ENCODE peak calls at places on chromosomes 1 and 21, in five cellular contexts. One of them, this sample, is unnamed. For H3K9me3, the result is how much of the 10 kb centered on the place peaks cover.

GRCh38 chr1:154975409-154976205 is 1.1 kb downstream of the CKS1B start:
- DNase-seq in left ventricle myocardium inferior: peak
- DNase-seq in heart left ventricle: peak
- DNase-seq in K562: peak
- DNase-seq in body of pancreas: peak
- DNase-seq in this sample: peak

GRCh38 chr1:165068716-165069115 is 287.8 kb downstream of the LMX1A start:
- DNase-seq in body of pancreas: no peak
- DNase-seq in left ventricle myocardium inferior: no peak
- DNase-seq in heart left ventricle: no peak
- DNase-seq in K562: no peak
- DNase-seq in this sample: peak

GRCh38 chr1:156849151-156849496 is 9.8 kb downstream of the INSRR start:
- DNase-seq in body of pancreas: no peak
- DNase-seq in left ventricle myocardium inferior: no peak
- DNase-seq in heart left ventricle: no peak
- DNase-seq in K562: no peak
- DNase-seq in this sample: no peak

GRCh38 chr1:167934407-167935251 is 1.9 kb upstream of the DCAF6 start:
- DNase-seq in body of pancreas: no peak
- DNase-seq in left ventricle myocardium inferior: no peak
- DNase-seq in K562: no peak
- DNase-seq in heart left ventricle: no peak
- DNase-seq in this sample: no peak

GRCh38 chr1:89633103-89633744 is at the start of gene LRRC8C:
- DNase-seq in body of pancreas: peak
- DNase-seq in heart left ventricle: peak
- DNase-seq in K562: peak
- DNase-seq in left ventricle myocardium inferior: peak
- DNase-seq in this sample: peak

GRCh38 chr1:201916649-201917249 is 28.1 kb downstream of the SHISA4 start:
- DNase-seq in left ventricle myocardium inferior: peak
- DNase-seq in body of pancreas: peak
- DNase-seq in K562: peak
- DNase-seq in heart left ventricle: no peak
- DNase-seq in this sample: peak

GRCh38 chr1:1921459-1921862 is 2.4 kb upstream of the TMEM52 start:
- DNase-seq in K562: no peak
- DNase-seq in body of pancreas: no peak
- DNase-seq in left ventricle myocardium inferior: no peak
- DNase-seq in heart left ventricle: no peak
- DNase-seq in this sample: no peak

GRCh38 chr1:156245451-156246232 is 2.2 kb downstream of the PAQR6 start:
- DNase-seq in heart left ventricle: no peak
- DNase-seq in body of pancreas: peak
- DNase-seq in K562: no peak
- DNase-seq in left ventricle myocardium inferior: no peak
- DNase-seq in this sample: peak

GRCh38 chr1:3469104-3469848 is 14.8 kb downstream of the ARHGEF16 start:
- DNase-seq in K562: no peak
- DNase-seq in body of pancreas: no peak
- DNase-seq in heart left ventricle: peak
- DNase-seq in left ventricle myocardium inferior: peak
- DNase-seq in this sample: no peak

GRCh38 chr21:14542638-14543037 is 3.5 kb downstream of the SAMSN1 start:
- DNase-seq in heart left ventricle: no peak
- DNase-seq in left ventricle myocardium inferior: no peak
- DNase-seq in body of pancreas: no peak
- DNase-seq in K562: no peak
- DNase-seq in this sample: no peak

GRCh38 chr1:198937231-198938031 is 298.6 kb downstream of the PTPRC start:
- DNase-seq in K562: no peak
- DNase-seq in body of pancreas: peak
- DNase-seq in heart left ventricle: no peak
- DNase-seq in left ventricle myocardium inferior: no peak
- DNase-seq in this sample: no peak

GRCh38 chr1:224733021-224733911 is 117.1 kb downstream of the CNIH3 start:
- DNase-seq in K562: no peak
- DNase-seq in body of pancreas: no peak
- DNase-seq in left ventricle myocardium inferior: peak
- DNase-seq in heart left ventricle: no peak
- DNase-seq in this sample: no peak

GRCh38 chr1:8302181-8302681 is 15.7 kb upstream of the SLC45A1 start:
- DNase-seq in left ventricle myocardium inferior: no peak
- DNase-seq in K562: no peak
- DNase-seq in body of pancreas: no peak
- DNase-seq in heart left ventricle: no peak
- DNase-seq in this sample: no peak

GRCh38 chr1:60573726-60574409 is 500.3 kb upstream of the C1orf87 start:
- DNase-seq in K562: no peak
- DNase-seq in body of pancreas: no peak
- DNase-seq in left ventricle myocardium inferior: no peak
- DNase-seq in heart left ventricle: no peak
- DNase-seq in this sample: no peak

GRCh38 chr1:246579818-246580217 is 13.6 kb downstream of the CNST start:
- DNase-seq in left ventricle myocardium inferior: no peak
- DNase-seq in K562: peak
- DNase-seq in body of pancreas: no peak
- DNase-seq in heart left ventricle: no peak
- DNase-seq in this sample: no peak

GRCh38 chr21:39483917-39484316 is 32.1 kb downstream of the SH3BGR start:
- DNase-seq in heart left ventricle: no peak
- DNase-seq in body of pancreas: no peak
- DNase-seq in K562: no peak
- DNase-seq in left ventricle myocardium inferior: no peak
- DNase-seq in this sample: no peak

GRCh38 chr1:160376525-160377131 is 9.8 kb downstream of the NHLH1 start:
- DNase-seq in K562: peak
- DNase-seq in body of pancreas: peak
- DNase-seq in left ventricle myocardium inferior: no peak
- DNase-seq in heart left ventricle: no peak
- DNase-seq in this sample: peak

GRCh38 chr1:212190169-212190568 is 95.0 kb upstream of the PPP2R5A start:
- DNase-seq in body of pancreas: no peak
- DNase-seq in left ventricle myocardium inferior: no peak
- DNase-seq in heart left ventricle: no peak
- DNase-seq in K562: no peak
- DNase-seq in this sample: no peak

GRCh38 chr1:17192394-17193221 is 12.3 kb upstream of the PADI1 start:
- DNase-seq in K562: no peak
- DNase-seq in body of pancreas: no peak
- DNase-seq in left ventricle myocardium inferior: no peak
- DNase-seq in heart left ventricle: no peak
- DNase-seq in this sample: no peak

GRCh38 chr1:152110365-152110859 is 4.8 kb downstream of the TCHH start:
- DNase-seq in left ventricle myocardium inferior: peak
- DNase-seq in body of pancreas: peak
- DNase-seq in K562: no peak
- DNase-seq in heart left ventricle: no peak
- DNase-seq in this sample: peak

GRCh38 chr1:89295187-89295586 is 22.5 kb upstream of the GBP5 start:
- DNase-seq in K562: no peak
- DNase-seq in body of pancreas: no peak
- DNase-seq in heart left ventricle: no peak
- DNase-seq in left ventricle myocardium inferior: no peak
- DNase-seq in this sample: no peak

GRCh38 chr1:62621907-62622306 is 24.6 kb downstream of the ANGPTL3 start:
- DNase-seq in left ventricle myocardium inferior: no peak
- DNase-seq in body of pancreas: no peak
- DNase-seq in heart left ventricle: no peak
- DNase-seq in K562: peak
- DNase-seq in this sample: no peak

GRCh38 chr1:220726634-220727033 is 21.5 kb upstream of the MTARC2 start:
- DNase-seq in left ventricle myocardium inferior: no peak
- DNase-seq in K562: peak
- DNase-seq in body of pancreas: no peak
- DNase-seq in heart left ventricle: no peak
- DNase-seq in this sample: no peak

GRCh38 chr1:84122780-84123382 is 21.2 kb upstream of the PRKACB start:
- DNase-seq in left ventricle myocardium inferior: no peak
- DNase-seq in body of pancreas: peak
- DNase-seq in K562: peak
- DNase-seq in heart left ventricle: no peak
- DNase-seq in this sample: no peak

GRCh38 chr21:32364387-32364786 is 28.4 kb downstream of the URB1 start:
- DNase-seq in body of pancreas: no peak
- DNase-seq in K562: no peak
- DNase-seq in left ventricle myocardium inferior: peak
- DNase-seq in heart left ventricle: no peak
- DNase-seq in this sample: peak

GRCh38 chr1:211697356-211697755 is 21.9 kb upstream of the NEK2 start:
- DNase-seq in heart left ventricle: no peak
- DNase-seq in left ventricle myocardium inferior: no peak
- DNase-seq in body of pancreas: no peak
- DNase-seq in K562: no peak
- DNase-seq in this sample: no peak

GRCh38 chr1:241408170-241408569 is 51.2 kb upstream of the RGS7 start:
- DNase-seq in K562: peak
- DNase-seq in body of pancreas: no peak
- DNase-seq in heart left ventricle: no peak
- DNase-seq in left ventricle myocardium inferior: no peak
- DNase-seq in this sample: no peak

GRCh38 chr1:111399792-111400610 is 27.5 kb downstream of the OVGP1 start:
- DNase-seq in body of pancreas: peak
- DNase-seq in K562: peak
- DNase-seq in heart left ventricle: no peak
- DNase-seq in left ventricle myocardium inferior: no peak
- DNase-seq in this sample: peak

GRCh38 chr1:16430598-16430997 is 6.6 kb downstream of the SPATA21 start:
- DNase-seq in heart left ventricle: no peak
- DNase-seq in left ventricle myocardium inferior: no peak
- DNase-seq in K562: peak
- DNase-seq in body of pancreas: no peak
- DNase-seq in this sample: no peak

GRCh38 chr1:46133181-46133658 is 791 bp upstream of the PIK3R3 start:
- DNase-seq in heart left ventricle: no peak
- DNase-seq in left ventricle myocardium inferior: peak
- DNase-seq in K562: peak
- DNase-seq in body of pancreas: no peak
- DNase-seq in this sample: no peak

GRCh38 chr1:32249831-32250525 is 1.1 kb upstream of the LCK start:
- DNase-seq in K562: peak
- DNase-seq in left ventricle myocardium inferior: peak
- DNase-seq in heart left ventricle: peak
- DNase-seq in body of pancreas: no peak
- DNase-seq in this sample: peak
- H3K9me3 ChIP-seq in K562: under half
- H3K9me3 ChIP-seq in left ventricle myocardium inferior: under half
- H3K9me3 ChIP-seq in heart left ventricle: under half
- H3K9me3 ChIP-seq in body of pancreas: under half
- H3K9me3 ChIP-seq in this sample: under half

GRCh38 chr1:71462247-71462646 is 381.4 kb upstream of the ZRANB2 start:
- DNase-seq in left ventricle myocardium inferior: no peak
- DNase-seq in heart left ventricle: no peak
- DNase-seq in K562: no peak
- DNase-seq in body of pancreas: no peak
- DNase-seq in this sample: no peak

GRCh38 chr1:71463144-71463543 is 382.3 kb upstream of the ZRANB2 start:
- DNase-seq in left ventricle myocardium inferior: no peak
- DNase-seq in heart left ventricle: no peak
- DNase-seq in K562: no peak
- DNase-seq in body of pancreas: no peak
- DNase-seq in this sample: no peak

GRCh38 chr1:71464016-71464415 is 383.2 kb upstream of the ZRANB2 start:
- DNase-seq in body of pancreas: no peak
- DNase-seq in left ventricle myocardium inferior: no peak
- DNase-seq in heart left ventricle: no peak
- DNase-seq in K562: no peak
- DNase-seq in this sample: no peak

GRCh38 chr1:71461416-71461815 is 380.6 kb upstream of the ZRANB2 start:
- DNase-seq in heart left ventricle: no peak
- DNase-seq in body of pancreas: no peak
- DNase-seq in left ventricle myocardium inferior: no peak
- DNase-seq in K562: no peak
- DNase-seq in this sample: no peak

GRCh38 chr1:71465093-71465492 is 384.3 kb upstream of the ZRANB2 start:
- DNase-seq in K562: no peak
- DNase-seq in body of pancreas: no peak
- DNase-seq in heart left ventricle: no peak
- DNase-seq in left ventricle myocardium inferior: no peak
- DNase-seq in this sample: no peak
- TF ChIP-seq CTCF in K562: no peak
- TF ChIP-seq CTCF in body of pancreas: no peak
- TF ChIP-seq CTCF in heart left ventricle: no peak
- TF ChIP-seq CTCF in left ventricle myocardium inferior: no peak
- TF ChIP-seq CTCF in this sample: no peak

GRCh38 chr1:214513394-214513793 is 38.0 kb downstream of the PTPN14 start:
- DNase-seq in K562: no peak
- DNase-seq in left ventricle myocardium inferior: no peak
- DNase-seq in body of pancreas: no peak
- DNase-seq in heart left ventricle: no peak
- DNase-seq in this sample: no peak
- H3K4me3 ChIP-seq in K562: no peak
- H3K4me3 ChIP-seq in left ventricle myocardium inferior: no peak
- H3K4me3 ChIP-seq in body of pancreas: no peak
- H3K4me3 ChIP-seq in heart left ventricle: no peak
- H3K4me3 ChIP-seq in this sample: no peak

GRCh38 chr1:80047791-80048190 is 1041.3 kb upstream of the ADGRL4 start:
- DNase-seq in body of pancreas: no peak
- DNase-seq in heart left ventricle: no peak
- DNase-seq in left ventricle myocardium inferior: no peak
- DNase-seq in K562: no peak
- DNase-seq in this sample: no peak

GRCh38 chr1:80048706-80049105 is 1042.2 kb upstream of the ADGRL4 start:
- DNase-seq in K562: no peak
- DNase-seq in body of pancreas: no peak
- DNase-seq in heart left ventricle: no peak
- DNase-seq in left ventricle myocardium inferior: no peak
- DNase-seq in this sample: no peak

GRCh38 chr1:80050085-80050484 is 1043.6 kb upstream of the ADGRL4 start:
- DNase-seq in body of pancreas: no peak
- DNase-seq in left ventricle myocardium inferior: no peak
- DNase-seq in K562: no peak
- DNase-seq in heart left ventricle: no peak
- DNase-seq in this sample: no peak

GRCh38 chr1:80053613-80054012 is 1047.1 kb upstream of the ADGRL4 start:
- DNase-seq in K562: no peak
- DNase-seq in heart left ventricle: no peak
- DNase-seq in body of pancreas: no peak
- DNase-seq in left ventricle myocardium inferior: no peak
- DNase-seq in this sample: no peak

DNA sequence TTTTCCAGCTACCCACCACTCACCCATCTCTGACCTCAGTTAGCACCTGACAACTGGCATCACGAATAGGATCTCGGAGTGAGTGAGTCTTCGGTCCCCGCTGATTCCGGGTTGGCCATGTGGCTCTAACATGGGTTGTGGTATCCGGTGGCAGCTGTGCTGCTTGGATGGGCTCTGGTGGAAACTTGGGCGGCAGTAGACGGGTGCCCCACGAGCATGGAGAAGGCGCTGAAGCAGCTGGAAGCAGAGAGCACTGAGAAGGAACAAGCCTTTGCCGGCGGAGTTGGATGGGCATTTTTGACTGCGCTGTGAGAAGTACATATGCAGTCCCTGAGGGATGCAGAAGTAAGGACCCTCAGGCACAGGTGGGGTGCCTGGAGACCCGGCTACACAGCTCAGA is 1044.0 kb upstream of the ADGRL4 start:
- DNase-seq in body of pancreas: no peak
- DNase-seq in K562: no peak
- DNase-seq in left ventricle myocardium inferior: no peak
- DNase-seq in heart left ventricle: no peak
- DNase-seq in this sample: no peak
- H3K9me3 ChIP-seq in body of pancreas: under half
- H3K9me3 ChIP-seq in K562: under half
- H3K9me3 ChIP-seq in left ventricle myocardium inferior: under half
- H3K9me3 ChIP-seq in heart left ventricle: under half
- H3K9me3 ChIP-seq in this sample: under half

This sample was measured in mucosa of descending colon.